ENCODE peak calls at places on chromosome 16, in eight cellular contexts. X is ACHN, F is LoVo, J is mesendoderm, R is activated B cell treated with CpG ODN at 0.5 μM for 24 hours, Q is Panc1, A is fibroblast of gingiva, H is cardiac fibroblast. K is an unnamed sample.

GRCh38 chr16:89115216-89115949 is 21.7 kb downstream of the ACSF3 start:
- DNase-seq in X (no peak), F (no peak), J (no peak), R (peak), Q (no peak), A (no peak), H (peak), K (no peak)

GRCh38 chr16:74622005-74622404 is 15.1 kb upstream of the GLG1 start:
- DNase-seq in X (no peak), F (no peak), J (no peak), R (no peak), Q (no peak), A (no peak), H (no peak), K (no peak)

GRCh38 chr16:84953051-84953746 is 58.1 kb downstream of the ZDHHC7 start:
- DNase-seq in X (no peak), F (no peak), J (no peak), R (no peak), Q (no peak), A (no peak), H (no peak), K (no peak)

GRCh38 chr16:77660311-77660710 is 62.0 kb upstream of the NUDT7 start:
- DNase-seq in X (peak), F (peak), J (peak), R (no peak), Q (no peak), A (peak), H (peak), K (no peak)

GRCh38 chr16:25988882-25989281 is 297.1 kb downstream of the HS3ST4 start:
- DNase-seq in X (no peak), F (no peak), J (no peak), R (no peak), Q (no peak), A (no peak), H (no peak), K (no peak)

GRCh38 chr16:85126731-85127662 is 14.7 kb upstream of the CIBAR2 start:
- DNase-seq in X (no peak), F (no peak), J (peak), R (no peak), Q (no peak), A (peak), H (peak), K (no peak)

GRCh38 chr16:68617735-68618134 is 27.4 kb upstream of the CDH3 start:
- DNase-seq in X (no peak), F (no peak), J (no peak), R (no peak), Q (no peak), A (no peak), H (no peak), K (no peak)

GRCh38 chr16:87789437-87790277 is 23.9 kb upstream of the KLHDC4 start:
- DNase-seq in X (peak), F (peak), J (no peak), R (no peak), Q (no peak), A (peak), H (peak), K (no peak)

GRCh38 chr16:66903544-66904427 is 14.9 kb downstream of the CDH16 start:
- DNase-seq in X (no peak), F (no peak), J (no peak), R (no peak), Q (no peak), A (no peak), H (no peak), K (no peak)

GRCh38 chr16:24635900-24636610 is 93.4 kb upstream of the TNRC6A start:
- DNase-seq in X (peak), F (peak), J (no peak), R (no peak), Q (peak), A (peak), H (peak), K (no peak)

GRCh38 chr16:23823475-23824407 is 12.0 kb upstream of the PRKCB start:
- DNase-seq in X (peak), F (no peak), J (peak), R (no peak), Q (no peak), A (no peak), H (no peak), K (peak)

GRCh38 chr16:24986512-24987303 is 28.5 kb downstream of the ARHGAP17 start:
- DNase-seq in X (no peak), F (no peak), J (no peak), R (no peak), Q (no peak), A (peak), H (peak), K (peak)

GRCh38 chr16:66568355-66568754 is 2.1 kb downstream of the CMTM1 start:
- DNase-seq in X (no peak), F (no peak), J (no peak), R (no peak), Q (no peak), A (no peak), H (no peak), K (no peak)

GRCh38 chr16:50611332-50611934 is 63.2 kb downstream of the NKD1 start:
- DNase-seq in X (no peak), F (no peak), J (peak), R (no peak), Q (no peak), A (no peak), H (peak), K (no peak)

GRCh38 chr16:50721549-50722409 is 20.1 kb upstream of the CYLD start:
- DNase-seq in X (no peak), F (no peak), J (peak), R (no peak), Q (no peak), A (no peak), H (no peak), K (peak)

GRCh38 chr16:2501938-2502900 is 11.5 kb upstream of the ATP6V0C start:
- DNase-seq in X (no peak), F (no peak), J (no peak), R (no peak), Q (no peak), A (no peak), H (no peak), K (no peak)

GRCh38 chr16:59697236-59697635 is 963.1 kb upstream of the GOT2 start:
- DNase-seq in X (no peak), F (no peak), J (no peak), R (no peak), Q (no peak), A (no peak), H (no peak), K (no peak)

GRCh38 chr16:13083687-13084086 is 182.3 kb downstream of the SHISA9 start:
- DNase-seq in X (no peak), F (no peak), J (peak), R (no peak), Q (no peak), A (no peak), H (no peak), K (no peak)

GRCh38 chr16:19513377-19514053 is 8.4 kb downstream of the GDE1 start:
- DNase-seq in X (no peak), F (no peak), J (no peak), R (no peak), Q (no peak), A (peak), H (no peak), K (no peak)

GRCh38 chr16:62540496-62540895 is 504.3 kb upstream of the CDH8 start:
- DNase-seq in X (no peak), F (no peak), J (no peak), R (no peak), Q (no peak), A (no peak), H (no peak), K (no peak)

GRCh38 chr16:50501251-50501650 is 46.9 kb upstream of the NKD1 start:
- DNase-seq in X (no peak), F (no peak), J (no peak), R (no peak), Q (no peak), A (no peak), H (no peak), K (no peak)

GRCh38 chr16:17194190-17194780 is 276.5 kb downstream of the XYLT1 start:
- DNase-seq in X (peak), F (peak), J (peak), R (peak), Q (no peak), A (no peak), H (peak), K (peak)

GRCh38 chr16:2840914-2841313 is 10.8 kb downstream of the ZG16B start:
- DNase-seq in X (no peak), F (no peak), J (no peak), R (no peak), Q (no peak), A (no peak), H (no peak), K (no peak)

GRCh38 chr16:70520612-70521297 is 2.6 kb downstream of the COG4 start:
- DNase-seq in X (peak), F (no peak), J (no peak), R (no peak), Q (no peak), A (peak), H (peak), K (peak)

GRCh38 chr16:58018803-58019202 is 6.8 kb upstream of the MMP15 start:
- DNase-seq in X (no peak), F (no peak), J (peak), R (no peak), Q (no peak), A (no peak), H (no peak), K (no peak)

GRCh38 chr16:82700541-82701240 is 73.9 kb downstream of the CDH13 start:
- DNase-seq in X (no peak), F (no peak), J (no peak), R (no peak), Q (no peak), A (no peak), H (peak), K (no peak)

GRCh38 chr16:29729116-29729521 is 16.7 kb downstream of the C16orf54 start:
- DNase-seq in X (peak), F (peak), J (peak), R (no peak), Q (peak), A (peak), H (peak), K (no peak)

GRCh38 chr16:88437367-88437964 is 15.6 kb upstream of the ZFPM1 start:
- DNase-seq in X (peak), F (peak), J (peak), R (peak), Q (no peak), A (no peak), H (peak), K (no peak)

GRCh38 chr16:89999831-90000574 is 19.3 kb downstream of the DBNDD1 start:
- DNase-seq in X (no peak), F (peak), J (no peak), R (no peak), Q (no peak), A (no peak), H (no peak), K (no peak)

GRCh38 chr16:11632455-11632921 is 35.8 kb upstream of the SNN start:
- DNase-seq in X (no peak), F (no peak), J (peak), R (no peak), Q (no peak), A (peak), H (peak), K (no peak)

GRCh38 chr16:28935333-28935732 is 3.6 kb downstream of the CD19 start:
- DNase-seq in X (no peak), F (no peak), J (no peak), R (no peak), Q (no peak), A (no peak), H (no peak), K (no peak)

GRCh38 chr16:11562411-11562810 is 24.3 kb downstream of the LITAF start:
- DNase-seq in X (no peak), F (no peak), J (no peak), R (no peak), Q (no peak), A (no peak), H (no peak), K (no peak)

GRCh38 chr16:24983521-24983920 is 31.6 kb downstream of the ARHGAP17 start:
- DNase-seq in X (no peak), F (no peak), J (no peak), R (no peak), Q (no peak), A (no peak), H (peak), K (no peak)

K was measured in NK-92 treated with Interleukin-12 subunit alpha and Interleukin-12 subunit beta, amount 100 ng/mL, for 24 hours.